ENCODE peak calls at places on chromosomes 2 and 18, in seven cellular contexts. One of them, this sample, is unnamed.

GRCh38 chr2:219886615-219887014 is 259.2 kb downstream of the SLC4A3 start:
- DNase-seq in chondrocyte: no peak
- DNase-seq in HCT116: no peak
- DNase-seq in transverse colon: no peak
- DNase-seq in stimulated activated CD8-positive, alpha-beta memory T cell treated with anti-CD3 and anti-CD28 coated beads, Interleukin-4, amount 100 ng/mL, for 4 hours: no peak
- DNase-seq in AML-193: no peak
- DNase-seq in kidney tubule cell: no peak
- DNase-seq in this sample: no peak

GRCh38 chr2:36511858-36512630 is 85.9 kb downstream of the FEZ2 start:
- DNase-seq in chondrocyte: no peak
- DNase-seq in AML-193: no peak
- DNase-seq in stimulated activated CD8-positive, alpha-beta memory T cell treated with anti-CD3 and anti-CD28 coated beads, Interleukin-4, amount 100 ng/mL, for 4 hours: no peak
- DNase-seq in kidney tubule cell: no peak
- DNase-seq in HCT116: no peak
- DNase-seq in transverse colon: no peak
- DNase-seq in this sample: no peak

GRCh38 chr2:241091201-241091600 is 10.9 kb downstream of the MTERF4 start:
- DNase-seq in chondrocyte: no peak
- DNase-seq in transverse colon: no peak
- DNase-seq in stimulated activated CD8-positive, alpha-beta memory T cell treated with anti-CD3 and anti-CD28 coated beads, Interleukin-4, amount 100 ng/mL, for 4 hours: no peak
- DNase-seq in kidney tubule cell: no peak
- DNase-seq in AML-193: no peak
- DNase-seq in HCT116: no peak
- DNase-seq in this sample: no peak

GRCh38 chr2:1309507-1309906 is 103.8 kb upstream of the TPO start:
- DNase-seq in kidney tubule cell: no peak
- DNase-seq in HCT116: no peak
- DNase-seq in stimulated activated CD8-positive, alpha-beta memory T cell treated with anti-CD3 and anti-CD28 coated beads, Interleukin-4, amount 100 ng/mL, for 4 hours: no peak
- DNase-seq in AML-193: no peak
- DNase-seq in chondrocyte: no peak
- DNase-seq in transverse colon: no peak
- DNase-seq in this sample: no peak

GRCh38 chr2:86512922-86513321 is 50.3 kb downstream of the CHMP3 start:
- DNase-seq in chondrocyte: no peak
- DNase-seq in HCT116: no peak
- DNase-seq in transverse colon: no peak
- DNase-seq in stimulated activated CD8-positive, alpha-beta memory T cell treated with anti-CD3 and anti-CD28 coated beads, Interleukin-4, amount 100 ng/mL, for 4 hours: no peak
- DNase-seq in AML-193: no peak
- DNase-seq in kidney tubule cell: no peak
- DNase-seq in this sample: no peak

GRCh38 chr2:147051248-147051647 is 793.6 kb upstream of the ACVR2A start:
- DNase-seq in kidney tubule cell: no peak
- DNase-seq in AML-193: no peak
- DNase-seq in HCT116: no peak
- DNase-seq in chondrocyte: no peak
- DNase-seq in stimulated activated CD8-positive, alpha-beta memory T cell treated with anti-CD3 and anti-CD28 coated beads, Interleukin-4, amount 100 ng/mL, for 4 hours: no peak
- DNase-seq in transverse colon: no peak
- DNase-seq in this sample: no peak

GRCh38 chr18:74498712-74499629 is 2.8 kb downstream of the CNDP2 start:
- DNase-seq in HCT116: no peak
- DNase-seq in kidney tubule cell: peak
- DNase-seq in chondrocyte: no peak
- DNase-seq in stimulated activated CD8-positive, alpha-beta memory T cell treated with anti-CD3 and anti-CD28 coated beads, Interleukin-4, amount 100 ng/mL, for 4 hours: peak
- DNase-seq in AML-193: peak
- DNase-seq in transverse colon: peak
- DNase-seq in this sample: peak

GRCh38 chr2:130916438-130916705 is 79.7 kb downstream of the ARHGEF4 start:
- DNase-seq in HCT116: no peak
- DNase-seq in AML-193: no peak
- DNase-seq in transverse colon: no peak
- DNase-seq in kidney tubule cell: no peak
- DNase-seq in chondrocyte: no peak
- DNase-seq in stimulated activated CD8-positive, alpha-beta memory T cell treated with anti-CD3 and anti-CD28 coated beads, Interleukin-4, amount 100 ng/mL, for 4 hours: no peak
- DNase-seq in this sample: no peak

GRCh38 chr2:19648583-19648982 is 253.2 kb downstream of the TTC32 start:
- DNase-seq in HCT116: no peak
- DNase-seq in chondrocyte: no peak
- DNase-seq in stimulated activated CD8-positive, alpha-beta memory T cell treated with anti-CD3 and anti-CD28 coated beads, Interleukin-4, amount 100 ng/mL, for 4 hours: no peak
- DNase-seq in kidney tubule cell: peak
- DNase-seq in AML-193: no peak
- DNase-seq in transverse colon: no peak
- DNase-seq in this sample: peak

GRCh38 chr2:26509141-26509540 is 31.2 kb upstream of the OTOF start:
- DNase-seq in HCT116: no peak
- DNase-seq in kidney tubule cell: no peak
- DNase-seq in transverse colon: no peak
- DNase-seq in AML-193: no peak
- DNase-seq in chondrocyte: no peak
- DNase-seq in stimulated activated CD8-positive, alpha-beta memory T cell treated with anti-CD3 and anti-CD28 coated beads, Interleukin-4, amount 100 ng/mL, for 4 hours: no peak
- DNase-seq in this sample: no peak

GRCh38 chr18:74945774-74946545 is 263.0 kb downstream of the PTGR3 start:
- DNase-seq in stimulated activated CD8-positive, alpha-beta memory T cell treated with anti-CD3 and anti-CD28 coated beads, Interleukin-4, amount 100 ng/mL, for 4 hours: no peak
- DNase-seq in HCT116: no peak
- DNase-seq in kidney tubule cell: no peak
- DNase-seq in AML-193: no peak
- DNase-seq in transverse colon: no peak
- DNase-seq in chondrocyte: no peak
- DNase-seq in this sample: peak

GRCh38 chr18:58806826-58807714 is 57.6 kb upstream of the ZNF532 start:
- DNase-seq in stimulated activated CD8-positive, alpha-beta memory T cell treated with anti-CD3 and anti-CD28 coated beads, Interleukin-4, amount 100 ng/mL, for 4 hours: no peak
- DNase-seq in HCT116: no peak
- DNase-seq in chondrocyte: no peak
- DNase-seq in transverse colon: peak
- DNase-seq in AML-193: no peak
- DNase-seq in kidney tubule cell: no peak
- DNase-seq in this sample: no peak

GRCh38 chr18:80203243-80203642 is 44.1 kb downstream of the PARD6G start:
- DNase-seq in kidney tubule cell: no peak
- DNase-seq in transverse colon: no peak
- DNase-seq in HCT116: no peak
- DNase-seq in stimulated activated CD8-positive, alpha-beta memory T cell treated with anti-CD3 and anti-CD28 coated beads, Interleukin-4, amount 100 ng/mL, for 4 hours: no peak
- DNase-seq in chondrocyte: no peak
- DNase-seq in AML-193: no peak
- DNase-seq in this sample: no peak

GRCh38 chr18:12245793-12246135 is 8.4 kb upstream of the CIDEA start:
- DNase-seq in chondrocyte: no peak
- DNase-seq in kidney tubule cell: no peak
- DNase-seq in AML-193: no peak
- DNase-seq in HCT116: no peak
- DNase-seq in stimulated activated CD8-positive, alpha-beta memory T cell treated with anti-CD3 and anti-CD28 coated beads, Interleukin-4, amount 100 ng/mL, for 4 hours: no peak
- DNase-seq in transverse colon: no peak
- DNase-seq in this sample: no peak

GRCh38 chr2:198309673-198310280 is 505.4 kb downstream of the PLCL1 start:
- DNase-seq in stimulated activated CD8-positive, alpha-beta memory T cell treated with anti-CD3 and anti-CD28 coated beads, Interleukin-4, amount 100 ng/mL, for 4 hours: peak
- DNase-seq in HCT116: peak
- DNase-seq in transverse colon: peak
- DNase-seq in kidney tubule cell: peak
- DNase-seq in chondrocyte: no peak
- DNase-seq in AML-193: peak
- DNase-seq in this sample: peak

GRCh38 chr2:112199188-112199587 is 55.7 kb downstream of the ZC3H8 start:
- DNase-seq in HCT116: no peak
- DNase-seq in chondrocyte: no peak
- DNase-seq in stimulated activated CD8-positive, alpha-beta memory T cell treated with anti-CD3 and anti-CD28 coated beads, Interleukin-4, amount 100 ng/mL, for 4 hours: no peak
- DNase-seq in transverse colon: no peak
- DNase-seq in kidney tubule cell: no peak
- DNase-seq in AML-193: no peak
- DNase-seq in this sample: no peak

GRCh38 chr2:32627441-32627900 is 379 bp upstream of the TTC27 start:
- DNase-seq in HCT116: no peak
- DNase-seq in stimulated activated CD8-positive, alpha-beta memory T cell treated with anti-CD3 and anti-CD28 coated beads, Interleukin-4, amount 100 ng/mL, for 4 hours: no peak
- DNase-seq in transverse colon: peak
- DNase-seq in kidney tubule cell: peak
- DNase-seq in AML-193: no peak
- DNase-seq in chondrocyte: no peak
- DNase-seq in this sample: peak

GRCh38 chr2:148455791-148456190 is 188.8 kb upstream of the EPC2 start:
- DNase-seq in chondrocyte: no peak
- DNase-seq in AML-193: no peak
- DNase-seq in kidney tubule cell: no peak
- DNase-seq in HCT116: no peak
- DNase-seq in stimulated activated CD8-positive, alpha-beta memory T cell treated with anti-CD3 and anti-CD28 coated beads, Interleukin-4, amount 100 ng/mL, for 4 hours: no peak
- DNase-seq in transverse colon: no peak
- DNase-seq in this sample: no peak

GRCh38 chr18:48562075-48562474 is 23.2 kb downstream of the CTIF start:
- DNase-seq in transverse colon: no peak
- DNase-seq in AML-193: no peak
- DNase-seq in kidney tubule cell: no peak
- DNase-seq in HCT116: no peak
- DNase-seq in stimulated activated CD8-positive, alpha-beta memory T cell treated with anti-CD3 and anti-CD28 coated beads, Interleukin-4, amount 100 ng/mL, for 4 hours: no peak
- DNase-seq in chondrocyte: no peak
- DNase-seq in this sample: no peak

GRCh38 chr18:52339891-52340371 is at the start of gene DCC:
- DNase-seq in chondrocyte: no peak
- DNase-seq in AML-193: no peak
- DNase-seq in kidney tubule cell: peak
- DNase-seq in transverse colon: peak
- DNase-seq in HCT116: no peak
- DNase-seq in stimulated activated CD8-positive, alpha-beta memory T cell treated with anti-CD3 and anti-CD28 coated beads, Interleukin-4, amount 100 ng/mL, for 4 hours: no peak
- DNase-seq in this sample: peak

GRCh38 chr2:85721641-85722040 is 27.5 kb downstream of the GNLY start:
- DNase-seq in HCT116: no peak
- DNase-seq in stimulated activated CD8-positive, alpha-beta memory T cell treated with anti-CD3 and anti-CD28 coated beads, Interleukin-4, amount 100 ng/mL, for 4 hours: no peak
- DNase-seq in kidney tubule cell: no peak
- DNase-seq in chondrocyte: no peak
- DNase-seq in transverse colon: no peak
- DNase-seq in AML-193: no peak
- DNase-seq in this sample: no peak

GRCh38 chr2:236654496-236654895 is 84.9 kb downstream of the ACKR3 start:
- DNase-seq in transverse colon: no peak
- DNase-seq in stimulated activated CD8-positive, alpha-beta memory T cell treated with anti-CD3 and anti-CD28 coated beads, Interleukin-4, amount 100 ng/mL, for 4 hours: no peak
- DNase-seq in AML-193: no peak
- DNase-seq in HCT116: no peak
- DNase-seq in kidney tubule cell: no peak
- DNase-seq in chondrocyte: no peak
- DNase-seq in this sample: no peak

GRCh38 chr2:54709341-54709809 is 14.1 kb upstream of the EML6 start:
- DNase-seq in stimulated activated CD8-positive, alpha-beta memory T cell treated with anti-CD3 and anti-CD28 coated beads, Interleukin-4, amount 100 ng/mL, for 4 hours: no peak
- DNase-seq in kidney tubule cell: peak
- DNase-seq in chondrocyte: no peak
- DNase-seq in HCT116: no peak
- DNase-seq in transverse colon: peak
- DNase-seq in AML-193: no peak
- DNase-seq in this sample: no peak

GRCh38 chr2:96413067-96413722 is 77.6 kb downstream of the NCAPH start:
- DNase-seq in chondrocyte: no peak
- DNase-seq in HCT116: no peak
- DNase-seq in stimulated activated CD8-positive, alpha-beta memory T cell treated with anti-CD3 and anti-CD28 coated beads, Interleukin-4, amount 100 ng/mL, for 4 hours: no peak
- DNase-seq in transverse colon: peak
- DNase-seq in kidney tubule cell: peak
- DNase-seq in AML-193: peak
- DNase-seq in this sample: peak

GRCh38 chr2:239778861-239779591 is 246.1 kb downstream of the NDUFA10 start:
- DNase-seq in chondrocyte: peak
- DNase-seq in stimulated activated CD8-positive, alpha-beta memory T cell treated with anti-CD3 and anti-CD28 coated beads, Interleukin-4, amount 100 ng/mL, for 4 hours: no peak
- DNase-seq in AML-193: no peak
- DNase-seq in transverse colon: no peak
- DNase-seq in kidney tubule cell: no peak
- DNase-seq in HCT116: no peak
- DNase-seq in this sample: no peak

GRCh38 chr2:229335877-229336346 is 64.8 kb upstream of the PID1 start:
- DNase-seq in stimulated activated CD8-positive, alpha-beta memory T cell treated with anti-CD3 and anti-CD28 coated beads, Interleukin-4, amount 100 ng/mL, for 4 hours: no peak
- DNase-seq in HCT116: no peak
- DNase-seq in chondrocyte: no peak
- DNase-seq in kidney tubule cell: no peak
- DNase-seq in transverse colon: no peak
- DNase-seq in AML-193: no peak
- DNase-seq in this sample: peak

GRCh38 chr2:10526281-10526680 is 78.2 kb upstream of the ODC1 start:
- DNase-seq in transverse colon: no peak
- DNase-seq in stimulated activated CD8-positive, alpha-beta memory T cell treated with anti-CD3 and anti-CD28 coated beads, Interleukin-4, amount 100 ng/mL, for 4 hours: no peak
- DNase-seq in chondrocyte: no peak
- DNase-seq in AML-193: no peak
- DNase-seq in HCT116: no peak
- DNase-seq in kidney tubule cell: no peak
- DNase-seq in this sample: no peak

GRCh38 chr2:3575534-3576324 is 669 bp downstream of the RPS7 start:
- DNase-seq in stimulated activated CD8-positive, alpha-beta memory T cell treated with anti-CD3 and anti-CD28 coated beads, Interleukin-4, amount 100 ng/mL, for 4 hours: no peak
- DNase-seq in chondrocyte: peak
- DNase-seq in kidney tubule cell: peak
- DNase-seq in HCT116: no peak
- DNase-seq in transverse colon: no peak
- DNase-seq in AML-193: no peak
- DNase-seq in this sample: no peak

GRCh38 chr2:5373200-5373599 is 319.0 kb upstream of the SOX11 start:
- DNase-seq in chondrocyte: no peak
- DNase-seq in AML-193: no peak
- DNase-seq in kidney tubule cell: no peak
- DNase-seq in transverse colon: no peak
- DNase-seq in stimulated activated CD8-positive, alpha-beta memory T cell treated with anti-CD3 and anti-CD28 coated beads, Interleukin-4, amount 100 ng/mL, for 4 hours: no peak
- DNase-seq in HCT116: no peak
- DNase-seq in this sample: no peak

This sample was measured in hepatic stellate cell.